ENCODE peak calls at places on chromosomes 5 and 9, in nine cellular contexts. C is right cardiac atrium; R is psoas muscle; H is heart left ventricle; X is left lung; G is CD4-positive, CD25-positive, alpha-beta regulatory T cell; T is SK-N-MC; F is heart right ventricle; N is GM12878. U is an unnamed sample. For H3K9me3, the result is how much of the 10 kb centered on the place peaks cover.

GRCh38 chr9:99778308-99778707 is 43.4 kb upstream of the NR4A3 start:
- DNase-seq in C (no peak), R (no peak), H (no peak), X (no peak), G (peak), T (no peak), F (no peak), N (no peak), U (no peak)

GRCh38 chr9:34603610-34604231 is 8.2 kb downstream of the RPP25L start:
- DNase-seq in C (peak), R (peak), H (peak), X (peak), G (peak), T (peak), F (peak), N (peak), U (peak)

GRCh38 chr9:28648723-28649122 is 1075.4 kb upstream of the C9orf72 start:
- DNase-seq in C (no peak), R (no peak), H (no peak), X (no peak), G (no peak), T (no peak), F (no peak), N (no peak), U (no peak)

GRCh38 chr5:24783596-24783995 is 138.8 kb upstream of the CDH10 start:
- DNase-seq in C (no peak), R (no peak), H (no peak), X (no peak), G (no peak), T (no peak), F (no peak), N (no peak), U (no peak)

GRCh38 chr5:65364907-65365306 is 116.8 kb downstream of the ADAMTS6 start:
- DNase-seq in C (no peak), R (no peak), H (no peak), X (no peak), G (no peak), T (no peak), F (no peak), N (no peak), U (no peak)

GRCh38 chr5:132260051-132260450 is 2.6 kb downstream of the PDLIM4 start:
- DNase-seq in C (no peak), R (no peak), H (no peak), X (no peak), G (no peak), T (no peak), F (no peak), N (no peak), U (no peak)

GRCh38 chr9:34659592-34660253 is 2.7 kb downstream of the CCL27 start:
- DNase-seq in C (no peak), R (no peak), H (no peak), X (no peak), G (no peak), T (no peak), F (no peak), N (no peak), U (no peak)

GRCh38 chr5:153496835-153497234 is 6.4 kb downstream of the GRIA1 start:
- DNase-seq in C (no peak), R (no peak), H (no peak), X (no peak), G (peak), T (no peak), F (no peak), N (no peak), U (no peak)

GRCh38 chr9:81382281-81382680 is 307.1 kb downstream of the TLE1 start:
- DNase-seq in C (no peak), R (no peak), H (no peak), X (no peak), G (no peak), T (no peak), F (no peak), N (no peak), U (no peak)

GRCh38 chr9:122444366-122444765 is 33.4 kb downstream of the OR1J1 start:
- DNase-seq in C (no peak), R (peak), H (no peak), X (no peak), G (no peak), T (no peak), F (no peak), N (no peak), U (no peak)

GRCh38 chr9:27280858-27281257 is 16.1 kb downstream of the EQTN start:
- DNase-seq in C (no peak), R (no peak), H (no peak), X (no peak), G (peak), T (no peak), F (no peak), N (no peak), U (no peak)

GRCh38 chr5:134509308-134510040 is 16.0 kb upstream of the JADE2 start:
- DNase-seq in C (no peak), R (peak), H (no peak), X (no peak), G (no peak), T (no peak), F (no peak), N (no peak), U (no peak)

GRCh38 chr9:34589656-34590375 is at the start of gene CNTFR:
- DNase-seq in C (peak), R (peak), H (peak), X (no peak), G (no peak), T (no peak), F (peak), N (no peak), U (no peak)

GRCh38 chr5:55982957-55983381 is 11.8 kb downstream of the IL6ST start:
- DNase-seq in C (no peak), R (no peak), H (no peak), X (no peak), G (no peak), T (no peak), F (no peak), N (no peak), U (peak)

GRCh38 chr9:112333639-112334318 is 360 bp upstream of the PTBP3 start:
- DNase-seq in C (peak), R (peak), H (peak), X (peak), G (peak), T (no peak), F (peak), N (peak), U (peak)

GRCh38 chr5:10367586-10367985 is 14.1 kb downstream of the MARCHF6 start:
- DNase-seq in C (no peak), R (no peak), H (no peak), X (no peak), G (no peak), T (no peak), F (no peak), N (no peak), U (no peak)

GRCh38 chr5:14217587-14217986 is 74.4 kb downstream of the TRIO start:
- DNase-seq in C (peak), R (no peak), H (no peak), X (no peak), G (no peak), T (no peak), F (no peak), N (no peak), U (no peak)

GRCh38 chr9:33506626-33507370 is 17.3 kb upstream of the ANKRD18B start:
- DNase-seq in C (no peak), R (no peak), H (no peak), X (no peak), G (no peak), T (no peak), F (no peak), N (no peak), U (no peak)

GRCh38 chr5:175288048-175288621 is 155.8 kb downstream of the DRD1 start:
- DNase-seq in C (peak), R (peak), H (no peak), X (no peak), G (no peak), T (peak), F (no peak), N (no peak), U (no peak)

DNA sequence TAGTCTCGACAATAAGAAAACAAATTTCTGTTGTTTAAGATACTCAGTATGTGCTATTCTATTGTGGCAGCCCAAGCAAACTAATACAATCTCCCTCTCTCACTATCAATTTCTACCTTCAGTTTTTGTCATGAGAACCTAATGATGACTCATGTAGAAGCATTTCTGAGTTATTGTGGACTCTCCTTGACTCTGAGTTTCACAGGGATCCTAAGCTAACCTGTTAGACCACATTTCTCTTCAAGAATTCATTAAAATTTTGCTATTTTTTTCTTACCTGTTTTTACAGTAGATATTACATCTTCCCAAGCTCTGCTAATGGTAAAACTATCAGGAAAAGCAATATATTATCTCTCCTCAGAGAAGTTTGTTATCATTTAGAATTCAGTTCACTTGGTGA is 599.1 kb upstream of the TYRP1 start:
- DNase-seq in C (no peak), R (no peak), H (no peak), X (no peak), G (no peak), T (no peak), F (no peak), N (no peak), U (no peak)
- H3K9me3 ChIP-seq in C (under half), R (under half), H (under half), X (under half), G (under half), T (under half), F (under half), N (under half), U (under half)

GRCh38 chr9:71755230-71755629 is 13.1 kb downstream of the CEMIP2 start:
- DNase-seq in C (no peak), R (no peak), H (no peak), X (no peak), G (no peak), T (no peak), F (no peak), N (no peak), U (no peak)

GRCh38 chr9:71755869-71756268 is 12.4 kb downstream of the CEMIP2 start:
- DNase-seq in C (no peak), R (no peak), H (no peak), X (no peak), G (no peak), T (no peak), F (no peak), N (no peak), U (no peak)

GRCh38 chr9:71752352-71752751 is 16.0 kb downstream of the CEMIP2 start:
- DNase-seq in C (no peak), R (no peak), H (no peak), X (no peak), G (no peak), T (no peak), F (no peak), N (no peak), U (no peak)

GRCh38 chr9:71752928-71753327 is 15.4 kb downstream of the CEMIP2 start:
- DNase-seq in C (no peak), R (no peak), H (no peak), X (no peak), G (no peak), T (no peak), F (no peak), N (no peak), U (no peak)

DNA sequence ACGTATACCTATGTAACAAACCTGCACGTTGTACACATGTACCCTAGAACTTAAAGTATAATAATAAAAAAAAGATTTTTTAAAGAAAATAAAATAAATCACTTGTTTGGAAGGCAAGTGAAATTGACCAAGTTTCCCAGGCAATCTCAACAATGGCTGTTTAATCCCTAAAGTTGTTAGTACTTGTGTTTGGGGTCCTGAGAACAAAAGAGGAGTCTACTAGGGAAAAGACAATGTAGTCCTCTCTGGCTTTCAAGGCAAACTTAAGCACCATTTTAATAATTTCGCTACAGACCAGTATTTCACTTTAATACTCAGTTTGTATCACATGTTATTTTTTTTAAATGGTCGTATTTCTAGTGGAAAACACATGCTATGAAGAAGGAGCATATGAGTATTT is 14.2 kb downstream of the CEMIP2 start:
- DNase-seq in C (no peak), R (no peak), H (no peak), X (no peak), G (no peak), T (no peak), F (no peak), N (no peak), U (no peak)
- H3K9me3 ChIP-seq in C (under half), R (under half), H (under half), X (under half), G (under half), T (under half), F (under half), N (under half), U (under half)

GRCh38 chr5:124383693-124384092 is 362.7 kb downstream of the ZNF608 start:
- DNase-seq in C (no peak), R (no peak), H (no peak), X (no peak), G (no peak), T (no peak), F (no peak), N (no peak), U (no peak)
- H3K9me3 ChIP-seq in C (under half), R (under half), H (under half), X (under half), G (under half), T (under half), F (under half), N (under half), U (under half)

GRCh38 chr5:162995568-162995967 is 441.8 kb upstream of the CCNG1 start:
- DNase-seq in C (no peak), R (no peak), H (no peak), X (no peak), G (no peak), T (no peak), F (no peak), N (peak), U (no peak)
- H3K9me3 ChIP-seq in C (under half), R (under half), H (under half), X (under half), G (under half), T (under half), F (under half), N (under half), U (under half)

DNA sequence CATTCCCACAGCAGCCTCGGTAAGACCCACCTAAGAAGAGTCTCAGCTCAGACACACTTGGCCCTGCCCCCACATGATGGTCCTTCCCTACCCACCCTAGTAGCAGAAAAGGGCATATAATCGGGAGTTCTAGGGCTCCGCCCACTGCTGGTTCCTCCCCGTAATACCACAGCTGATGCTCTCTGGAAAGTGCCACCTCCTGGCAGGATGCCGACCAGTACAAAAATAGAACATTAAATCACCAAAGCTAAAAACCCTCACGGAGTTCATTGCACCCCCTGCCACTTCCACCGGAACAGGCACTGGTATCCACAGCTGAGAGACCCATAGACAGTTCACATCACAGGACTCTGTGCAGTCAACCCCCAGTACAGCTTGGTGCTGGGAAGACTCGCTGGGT is 271.3 kb downstream of the KIAA0825 start:
- DNase-seq in C (no peak), R (no peak), H (peak), X (no peak), G (no peak), T (no peak), F (no peak), N (no peak), U (no peak)
- H3K9me3 ChIP-seq in C (under half), R (under half), H (under half), X (under half), G (under half), T (under half), F (under half), N (under half), U (under half)

U was measured in naive thymus-derived CD4-positive, alpha-beta T cell.